ENCODE peak calls at places on chromosomes 16 and 17, in six cellular contexts. P is GM20000, E is tibial artery, R is uterus, N is neural crest cell, M is A549. S is an unnamed sample.

GRCh38 chr17:8946476-8946875 is 19.0 kb downstream of the PIK3R5 start:
- DNase-seq in N (no peak), R (no peak), M (no peak), E (no peak), P (no peak), S (no peak)

GRCh38 chr16:26830716-26831115 is 236.0 kb upstream of the C16orf82 start:
- DNase-seq in N (no peak), P (no peak), E (no peak), R (no peak), M (no peak), S (no peak)

GRCh38 chr16:55294129-55294528 is 29.9 kb upstream of the IRX6 start:
- DNase-seq in P (no peak), N (no peak), E (no peak), M (no peak), R (no peak), S (no peak)

GRCh38 chr16:30186782-30187555 is 3.6 kb downstream of the CORO1A start:
- DNase-seq in E (peak), N (peak), R (peak), M (peak), P (peak), S (peak)

GRCh38 chr16:79698341-79698753 is 97.8 kb upstream of the MAF start:
- DNase-seq in P (no peak), R (peak), E (peak), N (no peak), M (no peak), S (no peak)

GRCh38 chr16:586047-586644 is 3.7 kb upstream of the RAB40C start:
- DNase-seq in R (no peak), E (no peak), N (no peak), M (no peak), P (no peak), S (no peak)

GRCh38 chr17:43582426-43582825 is 36.3 kb upstream of the ETV4 start:
- DNase-seq in M (no peak), E (no peak), P (no peak), N (no peak), R (no peak), S (no peak)

GRCh38 chr17:81518785-81519283 is 6.2 kb upstream of the ACTG1 start:
- DNase-seq in P (peak), R (peak), N (no peak), E (peak), M (peak), S (peak)

GRCh38 chr16:78307824-78308528 is 208.5 kb downstream of the WWOX start:
- DNase-seq in M (no peak), R (no peak), E (no peak), N (no peak), P (no peak), S (no peak)

GRCh38 chr17:37844158-37844976 is 79.8 kb upstream of the TBC1D3K start:
- DNase-seq in R (no peak), N (peak), M (peak), E (peak), P (peak), S (peak)
- TF ChIP-seq CTCF in R (peak), N (peak), M (peak), E (peak), P (peak), S (peak)

GRCh38 chr17:10116267-10116666 is 82.1 kb downstream of the GAS7 start:
- DNase-seq in P (no peak), M (no peak), N (no peak), E (no peak), R (no peak), S (no peak)

GRCh38 chr17:10117085-10117484 is 81.3 kb downstream of the GAS7 start:
- DNase-seq in M (no peak), R (no peak), N (no peak), E (no peak), P (no peak), S (no peak)

GRCh38 chr17:10116676-10117075 is 81.7 kb downstream of the GAS7 start:
- DNase-seq in N (no peak), P (no peak), M (no peak), E (no peak), R (no peak), S (no peak)

GRCh38 chr17:10118788-10119130 is 79.6 kb downstream of the GAS7 start:
- DNase-seq in N (no peak), P (peak), R (no peak), M (no peak), E (no peak), S (no peak)

GRCh38 chr17:10117581-10118001 is 80.8 kb downstream of the GAS7 start:
- DNase-seq in P (peak), E (no peak), M (no peak), R (no peak), N (no peak), S (no peak)
- TF ChIP-seq CTCF in P (peak), E (no peak), M (no peak), R (no peak), N (no peak), S (no peak)

GRCh38 chr16:70454221-70455034 is at the start of gene FCSK:
- DNase-seq in P (peak), R (peak), N (peak), E (no peak), M (peak), S (peak)
- TF ChIP-seq CTCF in P (no peak), R (no peak), N (peak), E (no peak), M (peak), S (peak)

GRCh38 chr16:84700518-84701277 is 898 bp downstream of the USP10 start:
- DNase-seq in M (peak), E (no peak), P (peak), R (no peak), N (no peak), S (no peak)
- TF ChIP-seq CTCF in M (no peak), E (no peak), P (no peak), R (no peak), N (no peak), S (no peak)

DNA sequence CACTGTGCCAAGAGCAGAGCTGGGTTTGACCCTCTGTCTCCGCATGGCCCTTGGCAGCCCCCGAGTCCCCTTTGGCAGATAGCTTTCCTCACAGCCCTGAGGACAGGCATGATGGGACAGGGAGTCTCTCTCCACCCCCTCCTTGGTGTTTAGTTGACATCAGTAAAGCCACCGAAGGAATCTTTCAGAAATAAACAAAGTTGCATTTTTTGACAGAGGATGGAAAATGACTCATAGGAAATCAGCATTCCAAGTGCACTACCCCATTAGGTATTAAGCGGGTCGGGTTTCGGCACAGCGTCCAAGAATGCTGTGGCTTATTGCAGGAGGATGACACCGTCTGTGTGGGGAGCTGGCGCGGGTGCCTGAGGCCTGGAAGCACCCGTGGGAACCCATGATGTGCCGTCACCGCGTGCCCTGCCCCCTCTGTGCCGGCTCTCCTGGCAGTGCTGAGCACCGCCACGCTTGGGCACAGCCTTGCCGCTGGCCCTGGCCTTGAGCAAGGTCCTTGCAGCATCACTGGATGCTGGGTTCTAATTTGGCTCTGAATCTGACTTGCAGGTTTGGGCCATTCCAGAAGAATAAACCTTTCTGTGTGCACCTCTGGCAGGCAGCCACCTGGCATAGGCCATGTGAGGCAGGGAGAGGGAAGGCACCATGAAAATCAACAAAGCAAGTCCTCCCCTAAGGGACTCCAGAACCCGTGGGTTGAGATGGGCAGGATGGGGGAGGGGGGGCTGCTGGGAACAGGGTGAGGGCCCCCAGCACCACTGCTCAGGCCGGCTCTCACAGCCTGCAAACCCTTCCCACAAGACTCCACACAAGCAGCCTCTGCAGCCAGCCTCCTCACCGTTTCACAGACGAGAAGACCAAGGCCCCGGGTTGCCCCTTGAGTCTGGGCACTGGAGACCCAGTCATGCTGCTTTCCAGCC is 50.5 kb upstream of the ZNF469 start:
- DNase-seq in M (peak), P (no peak), E (peak), R (peak), N (no peak), S (no peak)
- TF ChIP-seq CTCF in M (no peak), P (no peak), E (no peak), R (no peak), N (no peak), S (no peak)

S was measured in mesothelial cell of epicardium.